ENCODE peak calls at places on chromosomes 7 and 10, in five cellular contexts. J is tibial artery, N is psoas muscle, T is A549, W is lower lobe of right lung. H is an unnamed sample. For H3K9me3, the result is how much of the 10 kb centered on the place peaks cover.

GRCh38 chr10:43128958-43129706 is 9.1 kb upstream of the CSGALNACT2 start:
- DNase-seq in N (no peak), T (no peak), W (no peak), J (no peak), H (peak)

GRCh38 chr7:36127075-36127740 is 25.8 kb upstream of the EEPD1 start:
- DNase-seq in N (peak), T (no peak), W (no peak), J (peak), H (peak)

GRCh38 chr7:931871-932650 is 22.4 kb downstream of the ADAP1 start:
- DNase-seq in N (peak), T (no peak), W (peak), J (peak), H (no peak)

GRCh38 chr7:68185641-68186040 is 1189.0 kb downstream of the TYW1 start:
- DNase-seq in J (no peak), W (no peak), T (no peak), N (no peak), H (no peak)

GRCh38 chr10:86252573-86252972 is 114.0 kb downstream of the GRID1 start:
- DNase-seq in T (no peak), W (no peak), J (no peak), N (no peak), H (no peak)

GRCh38 chr10:44920252-44920651 is 9.1 kb downstream of the TMEM72 start:
- DNase-seq in J (peak), T (no peak), W (no peak), N (no peak), H (no peak)

GRCh38 chr10:124719213-124719851 is 24.8 kb downstream of the FAM53B start:
- DNase-seq in W (no peak), J (no peak), N (peak), T (peak), H (peak)

GRCh38 chr10:12348870-12349627 is at the start of gene CAMK1D:
- DNase-seq in N (peak), W (peak), J (peak), T (peak), H (peak)

GRCh38 chr10:675532-675931 is 13.9 kb downstream of the DIP2C start:
- DNase-seq in T (no peak), J (no peak), N (no peak), W (no peak), H (no peak)

GRCh38 chr7:50714851-50715250 is 67.8 kb downstream of the GRB10 start:
- DNase-seq in N (no peak), T (peak), W (no peak), J (no peak), H (no peak)

GRCh38 chr7:3805151-3805550 is 504.1 kb downstream of the SDK1 start:
- DNase-seq in J (no peak), T (peak), W (no peak), N (no peak), H (peak)

GRCh38 chr10:86851329-86852207 is 95.1 kb downstream of the BMPR1A start:
- DNase-seq in T (no peak), N (peak), W (no peak), J (no peak), H (no peak)

GRCh38 chr10:116186273-116186672 is 86.7 kb downstream of the GFRA1 start:
- DNase-seq in T (no peak), N (no peak), J (no peak), W (no peak), H (no peak)

GRCh38 chr7:10282909-10283308 is 690.8 kb upstream of the PHF14 start:
- DNase-seq in T (no peak), N (no peak), W (no peak), J (no peak), H (no peak)

GRCh38 chr7:55250313-55250712 is 114.8 kb upstream of the LANCL2 start:
- DNase-seq in T (peak), W (no peak), N (no peak), J (no peak), H (peak)

GRCh38 chr7:44184874-44185446 is 4.3 kb downstream of the GCK start:
- DNase-seq in T (no peak), W (no peak), J (no peak), N (no peak), H (peak)
- H3K27ac ChIP-seq in T (peak), W (no peak), J (no peak), N (no peak), H (peak)

GRCh38 chr10:110358869-110359629 is 54.3 kb upstream of the SMNDC1 start:
- DNase-seq in T (peak), W (no peak), J (no peak), N (no peak), H (no peak)

GRCh38 chr10:110357871-110358270 is 53.2 kb upstream of the SMNDC1 start:
- DNase-seq in T (no peak), N (no peak), J (no peak), W (no peak), H (no peak)

GRCh38 chr10:110356628-110357245 is 52.0 kb upstream of the SMNDC1 start:
- DNase-seq in T (peak), N (no peak), J (no peak), W (no peak), H (peak)

GRCh38 chr10:110357252-110357780 is 52.6 kb upstream of the SMNDC1 start:
- DNase-seq in T (peak), W (no peak), J (no peak), N (no peak), H (peak)

DNA sequence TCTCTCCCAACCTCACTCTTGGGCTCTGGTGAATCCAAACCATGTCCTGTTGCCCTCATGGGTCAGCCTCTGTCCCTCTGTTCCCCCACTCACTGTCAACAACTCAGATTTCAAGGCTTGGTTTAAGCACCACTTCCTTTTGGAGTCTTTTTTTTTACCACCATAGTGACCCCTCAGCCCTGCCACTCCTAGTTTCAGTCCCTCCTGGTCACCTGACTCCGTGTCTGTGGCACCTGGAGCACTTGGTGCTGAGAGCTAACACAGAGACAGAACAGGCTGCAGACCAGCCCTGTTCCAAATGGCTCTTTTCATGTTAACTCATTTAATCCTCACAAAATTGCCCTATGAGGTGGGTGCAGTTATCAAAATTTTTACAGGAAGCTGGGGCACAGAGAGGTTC is 53.6 kb upstream of the SMNDC1 start:
- DNase-seq in N (no peak), W (no peak), J (no peak), T (no peak), H (no peak)
- H3K4me3 ChIP-seq in N (no peak), W (no peak), J (no peak), T (no peak), H (no peak)

DNA sequence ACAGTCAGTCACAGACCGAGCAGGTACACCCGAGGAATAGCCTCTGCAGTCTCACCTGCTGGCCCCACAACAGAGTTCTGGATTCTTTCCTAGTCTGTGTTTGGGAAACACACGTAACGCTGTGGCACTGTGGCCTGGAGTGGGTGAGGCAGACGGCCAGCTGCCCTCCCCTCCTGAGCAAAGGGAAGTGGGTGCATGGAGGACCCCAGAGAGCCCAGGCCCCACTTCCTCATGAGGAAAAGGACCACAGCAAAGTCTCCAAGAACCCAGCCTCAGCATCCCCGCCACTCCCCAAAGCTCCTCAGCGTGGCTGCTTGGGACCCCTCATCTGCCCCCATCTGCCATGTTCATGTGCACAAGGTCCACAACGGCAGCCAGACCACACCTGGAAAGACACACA is 530.2 kb downstream of the PTPRN2 start:
- DNase-seq in J (peak), N (no peak), W (no peak), T (no peak), H (no peak)
- H3K9me3 ChIP-seq in J (under half), N (under half), W (under half), T (under half), H (under half)

GRCh38 chr10:57694956-57695605 is 572.6 kb downstream of the IPMK start:
- DNase-seq in N (no peak), T (no peak), J (no peak), W (no peak), H (peak)

GRCh38 chr10:57689898-57690297 is 577.8 kb downstream of the IPMK start:
- DNase-seq in W (no peak), J (no peak), T (no peak), N (no peak), H (no peak)

GRCh38 chr10:57696641-57697040 is 571.1 kb downstream of the IPMK start:
- DNase-seq in T (peak), J (no peak), W (no peak), N (no peak), H (no peak)

GRCh38 chr10:57692255-57692980 is 575.3 kb downstream of the IPMK start:
- DNase-seq in T (peak), W (no peak), N (no peak), J (no peak), H (peak)
- H3K27ac ChIP-seq in T (peak), W (peak), N (no peak), J (peak), H (peak)

GRCh38 chr7:101363734-101364374 is 1.2 kb downstream of the COL26A1 start:
- DNase-seq in J (peak), W (peak), T (peak), N (peak), H (no peak)
- H3K4me3 ChIP-seq in J (peak), W (peak), T (peak), N (peak), H (no peak)

DNA sequence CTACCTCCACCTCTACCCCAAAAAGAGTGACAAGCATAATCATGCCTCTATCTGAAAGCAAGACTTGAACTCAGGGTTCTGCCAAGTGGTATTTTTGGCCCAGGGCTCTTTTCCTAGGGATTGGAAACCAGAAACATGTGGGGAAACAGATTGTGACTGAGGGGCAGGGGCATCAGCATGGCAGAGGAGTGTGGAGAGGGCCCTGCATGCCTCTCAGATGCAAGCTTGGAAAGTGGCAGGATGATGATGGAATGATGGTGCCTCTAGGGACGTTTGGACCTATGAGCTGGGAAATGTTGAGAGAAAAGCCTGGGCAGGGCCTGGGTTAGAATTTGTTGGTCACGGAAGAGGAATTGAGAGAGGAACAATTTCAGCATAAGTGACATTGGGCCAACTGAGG is 78.4 kb upstream of the LEP start:
- DNase-seq in W (no peak), T (no peak), N (no peak), J (no peak), H (no peak)
- H3K9me3 ChIP-seq in W (under half), T (under half), N (under half), J (under half), H (under half)